ENCODE peak calls at places on chromosomes 11 and 22, in six cellular contexts. One of them, this sample, is unnamed.

GRCh38 chr22:44893731-44894080 is 116.1 kb downstream of the PHF21B start:
- DNase-seq in skeletal muscle cell: no peak
- DNase-seq in left colon: no peak
- DNase-seq in EL: no peak
- DNase-seq in trophoblast cell: no peak
- DNase-seq in T-helper 1 cell: no peak
- DNase-seq in this sample: no peak

GRCh38 chr22:19058713-19059451 is 63.3 kb downstream of the DGCR2 start:
- DNase-seq in skeletal muscle cell: no peak
- DNase-seq in T-helper 1 cell: no peak
- DNase-seq in left colon: no peak
- DNase-seq in EL: no peak
- DNase-seq in trophoblast cell: no peak
- DNase-seq in this sample: no peak

GRCh38 chr22:48397531-48398180 is 1430.0 kb downstream of the BRD1 start:
- DNase-seq in T-helper 1 cell: no peak
- DNase-seq in trophoblast cell: no peak
- DNase-seq in skeletal muscle cell: no peak
- DNase-seq in left colon: no peak
- DNase-seq in EL: no peak
- DNase-seq in this sample: no peak

GRCh38 chr11:57497303-57498247 is 17.9 kb downstream of the SLC43A1 start:
- DNase-seq in left colon: no peak
- DNase-seq in trophoblast cell: no peak
- DNase-seq in skeletal muscle cell: no peak
- DNase-seq in T-helper 1 cell: no peak
- DNase-seq in EL: no peak
- DNase-seq in this sample: no peak

GRCh38 chr11:124891390-124891861 is 6.2 kb downstream of the ROBO4 start:
- DNase-seq in trophoblast cell: no peak
- DNase-seq in skeletal muscle cell: no peak
- DNase-seq in left colon: no peak
- DNase-seq in EL: no peak
- DNase-seq in T-helper 1 cell: no peak
- DNase-seq in this sample: no peak

GRCh38 chr22:49502126-49502826 is 325.4 kb downstream of the BRD1 start:
- DNase-seq in T-helper 1 cell: no peak
- DNase-seq in left colon: no peak
- DNase-seq in skeletal muscle cell: no peak
- DNase-seq in trophoblast cell: no peak
- DNase-seq in EL: no peak
- DNase-seq in this sample: no peak

GRCh38 chr11:96706761-96707160 is 316.9 kb downstream of the JRKL start:
- DNase-seq in EL: no peak
- DNase-seq in T-helper 1 cell: no peak
- DNase-seq in trophoblast cell: no peak
- DNase-seq in left colon: no peak
- DNase-seq in skeletal muscle cell: no peak
- DNase-seq in this sample: no peak

GRCh38 chr11:2097356-2097997 is 41.7 kb downstream of the IGF2 start:
- DNase-seq in left colon: peak
- DNase-seq in T-helper 1 cell: no peak
- DNase-seq in trophoblast cell: no peak
- DNase-seq in EL: peak
- DNase-seq in skeletal muscle cell: peak
- DNase-seq in this sample: no peak

GRCh38 chr22:39278040-39278439 is 33.3 kb upstream of the PDGFB start:
- DNase-seq in EL: peak
- DNase-seq in T-helper 1 cell: no peak
- DNase-seq in skeletal muscle cell: no peak
- DNase-seq in left colon: no peak
- DNase-seq in trophoblast cell: no peak
- DNase-seq in this sample: no peak

GRCh38 chr22:25202290-25202921 is 2.7 kb downstream of the CRYBB3 start:
- DNase-seq in left colon: no peak
- DNase-seq in skeletal muscle cell: peak
- DNase-seq in trophoblast cell: peak
- DNase-seq in EL: peak
- DNase-seq in T-helper 1 cell: peak
- DNase-seq in this sample: peak

GRCh38 chr11:123443851-123444623 is 14.0 kb downstream of the GRAMD1B start:
- DNase-seq in T-helper 1 cell: no peak
- DNase-seq in skeletal muscle cell: no peak
- DNase-seq in left colon: no peak
- DNase-seq in trophoblast cell: no peak
- DNase-seq in EL: no peak
- DNase-seq in this sample: no peak

GRCh38 chr11:520428-521178 is 13.6 kb upstream of the RNH1 start:
- DNase-seq in left colon: no peak
- DNase-seq in skeletal muscle cell: no peak
- DNase-seq in EL: no peak
- DNase-seq in T-helper 1 cell: no peak
- DNase-seq in trophoblast cell: no peak
- DNase-seq in this sample: no peak

GRCh38 chr11:62611705-62612365 is 740 bp downstream of the EML3 start:
- DNase-seq in skeletal muscle cell: peak
- DNase-seq in trophoblast cell: no peak
- DNase-seq in left colon: peak
- DNase-seq in T-helper 1 cell: no peak
- DNase-seq in EL: peak
- DNase-seq in this sample: no peak

GRCh38 chr11:68621826-68622225 is 62.5 kb upstream of the GAL start:
- DNase-seq in left colon: no peak
- DNase-seq in trophoblast cell: no peak
- DNase-seq in skeletal muscle cell: no peak
- DNase-seq in EL: no peak
- DNase-seq in T-helper 1 cell: no peak
- DNase-seq in this sample: no peak

GRCh38 chr11:6269994-6270393 is 10.4 kb downstream of the CCKBR start:
- DNase-seq in T-helper 1 cell: no peak
- DNase-seq in skeletal muscle cell: no peak
- DNase-seq in left colon: no peak
- DNase-seq in EL: no peak
- DNase-seq in trophoblast cell: no peak
- DNase-seq in this sample: no peak

GRCh38 chr11:116916872-116917271 is 79.5 kb upstream of the APOA1 start:
- DNase-seq in T-helper 1 cell: no peak
- DNase-seq in skeletal muscle cell: no peak
- DNase-seq in left colon: no peak
- DNase-seq in EL: no peak
- DNase-seq in trophoblast cell: no peak
- DNase-seq in this sample: no peak

GRCh38 chr11:75155570-75156422 is 4.9 kb downstream of the SLCO2B1 start:
- DNase-seq in skeletal muscle cell: no peak
- DNase-seq in T-helper 1 cell: no peak
- DNase-seq in trophoblast cell: peak
- DNase-seq in EL: peak
- DNase-seq in left colon: no peak
- DNase-seq in this sample: no peak

GRCh38 chr11:15969701-15970329 is 386.5 kb downstream of the SOX6 start:
- DNase-seq in skeletal muscle cell: peak
- DNase-seq in EL: peak
- DNase-seq in left colon: no peak
- DNase-seq in T-helper 1 cell: no peak
- DNase-seq in trophoblast cell: no peak
- DNase-seq in this sample: no peak

GRCh38 chr11:47523491-47524199 is 29.3 kb downstream of the CELF1 start:
- DNase-seq in trophoblast cell: no peak
- DNase-seq in EL: peak
- DNase-seq in left colon: no peak
- DNase-seq in T-helper 1 cell: peak
- DNase-seq in skeletal muscle cell: peak
- DNase-seq in this sample: peak

GRCh38 chr11:827146-827860 is 416 bp upstream of the CRACR2B start:
- DNase-seq in EL: no peak
- DNase-seq in trophoblast cell: no peak
- DNase-seq in left colon: peak
- DNase-seq in T-helper 1 cell: no peak
- DNase-seq in skeletal muscle cell: no peak
- DNase-seq in this sample: no peak

GRCh38 chr11:94597896-94598295 is 30.7 kb downstream of the PIWIL4 start:
- DNase-seq in trophoblast cell: no peak
- DNase-seq in left colon: no peak
- DNase-seq in EL: no peak
- DNase-seq in T-helper 1 cell: no peak
- DNase-seq in skeletal muscle cell: no peak
- DNase-seq in this sample: no peak

GRCh38 chr22:27673839-27674238 is 127.7 kb downstream of the MN1 start:
- DNase-seq in skeletal muscle cell: no peak
- DNase-seq in T-helper 1 cell: no peak
- DNase-seq in EL: no peak
- DNase-seq in left colon: no peak
- DNase-seq in trophoblast cell: no peak
- DNase-seq in this sample: no peak

GRCh38 chr11:61777234-61778090 is 14.9 kb downstream of the TMEM258 start:
- DNase-seq in trophoblast cell: no peak
- DNase-seq in skeletal muscle cell: no peak
- DNase-seq in EL: no peak
- DNase-seq in left colon: no peak
- DNase-seq in T-helper 1 cell: peak
- DNase-seq in this sample: peak

GRCh38 chr11:33716236-33716635 is 15.6 kb upstream of the C11orf91 start:
- DNase-seq in EL: peak
- DNase-seq in skeletal muscle cell: no peak
- DNase-seq in trophoblast cell: no peak
- DNase-seq in left colon: no peak
- DNase-seq in T-helper 1 cell: no peak
- DNase-seq in this sample: no peak

GRCh38 chr22:24423519-24424000 is 3.8 kb upstream of the ADORA2A start:
- DNase-seq in left colon: no peak
- DNase-seq in T-helper 1 cell: peak
- DNase-seq in EL: peak
- DNase-seq in trophoblast cell: no peak
- DNase-seq in skeletal muscle cell: no peak
- DNase-seq in this sample: peak

GRCh38 chr11:2096001-2096918 is 42.9 kb downstream of the IGF2 start:
- DNase-seq in trophoblast cell: no peak
- DNase-seq in left colon: peak
- DNase-seq in T-helper 1 cell: no peak
- DNase-seq in EL: peak
- DNase-seq in skeletal muscle cell: no peak
- DNase-seq in this sample: no peak

This sample was measured in T follicular helper cell.